ENCODE peak calls at places on chromosome 20, in eight cellular contexts. O is Right ventricle myocardium superior, M is GM12892, I is cardiac muscle cell, K is Peyer's patch, J is kidney, U is fibroblast of the conjunctiva, Q is mesothelial cell of epicardium. H is an unnamed sample.

GRCh38 chr20:59207742-59208357 is 44.2 kb downstream of the ZNF831 start:
- DNase-seq in O (peak), I (peak), Q (no peak), J (peak), U (no peak), M (peak), K (peak), H (peak)

GRCh38 chr20:50991076-50991475 is 31.8 kb downstream of the KCNG1 start:
- DNase-seq in J (no peak), M (no peak), O (no peak), Q (no peak), I (no peak), K (no peak), U (no peak), H (no peak)

GRCh38 chr20:43957392-43957791 is 42.7 kb downstream of the TOX2 start:
- DNase-seq in Q (no peak), U (no peak), K (no peak), I (no peak), J (no peak), O (no peak), M (no peak), H (no peak)

GRCh38 chr20:25020901-25021301 is 28.4 kb upstream of the APMAP start:
- DNase-seq in M (no peak), U (no peak), K (peak), Q (no peak), O (peak), I (no peak), J (peak), H (no peak)

GRCh38 chr20:51095755-51096509 is 73.0 kb upstream of the KCNG1 start:
- DNase-seq in O (no peak), K (no peak), Q (no peak), M (no peak), I (no peak), J (no peak), U (no peak), H (peak)

GRCh38 chr20:32574296-32575226 is 10.6 kb downstream of the NOL4L start:
- DNase-seq in K (no peak), U (peak), Q (peak), J (peak), I (peak), O (peak), M (no peak), H (no peak)

GRCh38 chr20:44483112-44483511 is 7.4 kb downstream of the TTPAL start:
- DNase-seq in K (no peak), Q (no peak), O (no peak), U (no peak), I (no peak), M (no peak), J (no peak), H (no peak)

GRCh38 chr20:64058536-64058935 is 4.5 kb upstream of the TCEA2 start:
- DNase-seq in I (no peak), K (no peak), Q (no peak), U (no peak), O (no peak), J (no peak), M (no peak), H (no peak)

GRCh38 chr20:15613530-15613929 is 959.7 kb downstream of the KIF16B start:
- DNase-seq in U (no peak), O (no peak), J (no peak), M (no peak), I (no peak), Q (no peak), K (no peak), H (no peak)

GRCh38 chr20:25399038-25399430 is 8.4 kb upstream of the ABHD12 start:
- DNase-seq in U (peak), K (no peak), O (no peak), J (no peak), M (no peak), Q (no peak), I (peak), H (peak)

GRCh38 chr20:51190783-51191180 is 167.9 kb upstream of the KCNG1 start:
- DNase-seq in J (no peak), O (no peak), M (no peak), K (no peak), Q (peak), I (peak), U (no peak), H (no peak)

GRCh38 chr20:53309515-53309914 is 284.1 kb downstream of the ZNF217 start:
- DNase-seq in O (no peak), U (no peak), K (no peak), M (no peak), J (no peak), I (no peak), Q (no peak), H (no peak)

GRCh38 chr20:23412026-23412425 is 9.3 kb downstream of the NAPB start:
- DNase-seq in O (no peak), J (no peak), K (no peak), I (no peak), M (no peak), U (no peak), Q (no peak), H (no peak)

GRCh38 chr20:58839474-58839874 is 11.2 kb downstream of the GNAS-AS1 start:
- DNase-seq in K (no peak), U (no peak), I (peak), J (peak), O (peak), M (no peak), Q (no peak), H (peak)

GRCh38 chr20:38175221-38176030 is 10.4 kb upstream of the TGM2 start:
- DNase-seq in J (peak), U (no peak), M (no peak), I (no peak), O (no peak), K (no peak), Q (no peak), H (no peak)

GRCh38 chr20:9215539-9215938 is 146.7 kb downstream of the PLCB4 start:
- DNase-seq in O (no peak), M (no peak), J (no peak), K (no peak), U (no peak), Q (no peak), I (no peak), H (no peak)

GRCh38 chr20:46631874-46632446 is 19.3 kb downstream of the SLC13A3 start:
- DNase-seq in O (no peak), M (no peak), K (no peak), I (no peak), Q (no peak), U (no peak), J (no peak), H (no peak)

GRCh38 chr20:13301596-13301995 is 80.5 kb downstream of the ISM1 start:
- DNase-seq in Q (no peak), U (no peak), I (no peak), J (no peak), M (no peak), O (no peak), K (no peak), H (no peak)

GRCh38 chr20:53322651-53323050 is 271.0 kb downstream of the ZNF217 start:
- DNase-seq in U (no peak), M (no peak), J (no peak), K (no peak), Q (no peak), I (peak), O (no peak), H (no peak)

GRCh38 chr20:6707231-6707870 is 60.1 kb upstream of the BMP2 start:
- DNase-seq in U (no peak), I (no peak), J (no peak), O (no peak), K (no peak), Q (no peak), M (no peak), H (no peak)

GRCh38 chr20:36472656-36473071 is 68.7 kb upstream of the MYL9 start:
- DNase-seq in J (peak), K (peak), M (peak), O (peak), Q (no peak), U (no peak), I (no peak), H (no peak)

H was measured in neural crest cell.